ENCODE peak calls at places on chromosomes 1 and 21, in eight cellular contexts. E is CD8-positive, alpha-beta T cell; O is heart left ventricle; P is tibial nerve; U is upper lobe of right lung; L is A549; I is transverse colon; N is aorta. H is an unnamed sample.

GRCh38 chr1:19179597-19180271 is 30.3 kb downstream of the UBR4 start:
- DNase-seq in E (no peak), O (no peak), P (no peak), U (no peak), L (no peak), I (no peak), N (no peak), H (no peak)

GRCh38 chr1:118158918-118159317 is 26.1 kb downstream of the SPAG17 start:
- DNase-seq in E (no peak), O (no peak), P (no peak), U (no peak), L (no peak), I (no peak), N (no peak), H (no peak)

GRCh38 chr1:36576118-36576517 is 93.4 kb upstream of the CSF3R start:
- DNase-seq in E (peak; percentile 30), O (peak; percentile 39), P (peak; percentile 32), U (peak; percentile 72), L (peak; percentile 85), I (peak; percentile 38), N (peak; percentile 83), H (peak; percentile 14)

GRCh38 chr1:63322944-63323865 is 838 bp downstream of the FOXD3 start:
- DNase-seq in E (no peak), O (no peak), P (no peak), U (no peak), L (peak; percentile 36), I (peak; percentile 31), N (no peak), H (peak; percentile 23)

GRCh38 chr21:23543334-23543733 is 2063.9 kb downstream of the MRPL39 start:
- DNase-seq in E (no peak), O (peak; percentile 55), P (no peak), U (no peak), L (no peak), I (no peak), N (no peak), H (no peak)

GRCh38 chr1:174799136-174799479 is 200.6 kb upstream of the CACYBP start:
- DNase-seq in E (no peak), O (no peak), P (no peak), U (no peak), L (no peak), I (no peak), N (no peak), H (no peak)

GRCh38 chr1:70061229-70061628 is 144.2 kb downstream of the LRRC40 start:
- DNase-seq in E (no peak), O (no peak), P (no peak), U (no peak), L (no peak), I (no peak), N (no peak), H (no peak)

GRCh38 chr1:245332513-245332912 is 177.7 kb downstream of the KIF26B start:
- DNase-seq in E (no peak), O (no peak), P (no peak), U (no peak), L (no peak), I (no peak), N (no peak), H (no peak)

GRCh38 chr1:48878191-48878940 is 101.7 kb upstream of the BEND5 start:
- DNase-seq in E (no peak), O (no peak), P (no peak), U (no peak), L (peak; percentile 47), I (no peak), N (no peak), H (no peak)

GRCh38 chr1:33256701-33257387 is 552 bp downstream of the ZNF362 start:
- DNase-seq in E (peak; percentile 13), O (peak; percentile 74), P (peak; percentile 39), U (peak; percentile 86), L (peak; percentile 49), I (peak; percentile 76), N (peak; percentile 84), H (peak; percentile 23)

DNA sequence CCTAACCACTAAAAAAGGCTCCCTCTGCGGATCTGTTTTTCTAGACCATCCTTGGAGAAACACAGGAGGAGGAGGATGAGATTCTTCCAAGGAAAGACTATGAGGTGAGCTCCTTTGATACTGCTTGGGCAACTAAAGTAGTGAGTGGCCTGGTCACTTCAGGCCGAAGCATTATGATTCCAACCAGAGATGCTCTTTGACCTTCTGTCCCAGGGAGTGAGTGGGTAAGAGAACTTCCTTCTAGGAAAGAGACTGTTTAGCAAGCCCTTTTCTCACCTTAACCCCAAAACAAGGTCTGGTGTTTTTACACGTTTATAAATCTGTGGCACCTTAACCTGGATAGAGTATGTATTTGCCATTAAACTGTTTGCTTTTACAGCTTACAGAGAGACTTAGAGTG is 1.1 kb downstream of the CLCN6 start:
- DNase-seq in E (no peak), O (no peak), P (no peak), U (peak; percentile 2), L (no peak), I (no peak), N (no peak), H (no peak)
- H3K27ac ChIP-seq in E (peak overlapping the region; percentile 80), O (peak overlapping the region; percentile 99), P (peak overlapping the region; percentile 99), U (peak overlapping the region; percentile 98), L (peak overlapping the region; percentile 95), I (peak overlapping the region; percentile 97), N (no peak overlapping the region), H (peak overlapping the region; percentile 85)

DNA sequence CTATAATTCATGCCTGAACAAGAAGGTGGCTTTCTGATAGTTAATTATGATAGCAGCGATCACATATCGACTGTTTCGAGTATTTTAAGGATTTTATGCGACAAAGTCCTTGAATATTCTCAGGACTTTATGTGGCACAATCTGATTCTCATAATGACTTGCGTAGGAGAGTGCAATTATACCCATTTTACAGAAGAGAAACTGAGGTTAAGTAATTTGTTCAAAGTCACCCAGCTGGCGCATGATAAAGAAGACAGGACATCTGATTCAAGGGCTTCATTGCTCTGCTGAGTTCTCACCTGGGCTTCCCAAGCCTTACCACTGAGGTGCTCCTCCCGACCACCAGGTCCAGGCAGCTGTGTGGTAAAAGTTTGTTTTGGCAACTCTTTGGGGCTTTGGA is 1.8 kb downstream of the CRCT1 start:
- DNase-seq in E (no peak), O (no peak), P (no peak), U (no peak), L (no peak), I (no peak), N (no peak), H (no peak)
- H3K9me3 ChIP-seq in E (no peaks in the 10 kb centered on the region), O (no peaks in the 10 kb centered on the region), P (no peaks in the 10 kb centered on the region), U (no peaks in the 10 kb centered on the region), L (no peaks in the 10 kb centered on the region), I (no peaks in the 10 kb centered on the region), N (no peaks in the 10 kb centered on the region), H (no peaks in the 10 kb centered on the region)

GRCh38 chr1:54851406-54851805 is 35.6 kb downstream of the DHCR24 start:
- DNase-seq in E (no peak), O (no peak), P (no peak), U (no peak), L (no peak), I (no peak), N (no peak), H (no peak)

GRCh38 chr1:54851928-54852524 is 35.0 kb downstream of the DHCR24 start:
- DNase-seq in E (no peak), O (no peak), P (no peak), U (no peak), L (no peak), I (no peak), N (no peak), H (no peak)

GRCh38 chr1:54850082-54850730 is 36.8 kb downstream of the DHCR24 start:
- DNase-seq in E (no peak), O (no peak), P (no peak), U (peak; percentile 11), L (no peak), I (no peak), N (no peak), H (no peak)

GRCh38 chr1:54849219-54850081 is 37.5 kb downstream of the DHCR24 start:
- DNase-seq in E (no peak), O (no peak), P (no peak), U (peak; percentile 38), L (no peak), I (no peak), N (no peak), H (no peak)

GRCh38 chr1:54850737-54851136 is 36.3 kb downstream of the DHCR24 start:
- DNase-seq in E (no peak), O (no peak), P (peak; percentile 46), U (no peak), L (no peak), I (no peak), N (no peak), H (no peak)
- H3K4me3 ChIP-seq in E (no peak overlapping the region), O (no peak overlapping the region), P (no peak overlapping the region), U (no peak overlapping the region), L (no peak overlapping the region), I (no peak overlapping the region), N (no peak overlapping the region), H (no peak overlapping the region)

GRCh38 chr1:38179423-38179822 is 132.8 kb upstream of the POU3F1 start:
- DNase-seq in E (no peak), O (peak; percentile 77), P (no peak), U (no peak), L (no peak), I (no peak), N (no peak), H (no peak)

GRCh38 chr1:38185913-38186312 is 139.3 kb upstream of the POU3F1 start:
- DNase-seq in E (no peak), O (no peak), P (no peak), U (no peak), L (no peak), I (no peak), N (no peak), H (no peak)

GRCh38 chr1:38183094-38183493 is 136.5 kb upstream of the POU3F1 start:
- DNase-seq in E (no peak), O (no peak), P (no peak), U (no peak), L (no peak), I (no peak), N (no peak), H (no peak)

GRCh38 chr1:38178236-38178635 is 131.6 kb upstream of the POU3F1 start:
- DNase-seq in E (no peak), O (no peak), P (no peak), U (no peak), L (no peak), I (no peak), N (no peak), H (no peak)

GRCh38 chr1:38183747-38184146 is 137.2 kb upstream of the POU3F1 start:
- DNase-seq in E (no peak), O (no peak), P (no peak), U (no peak), L (no peak), I (no peak), N (no peak), H (no peak)
- H3K27ac ChIP-seq in E (no peak overlapping the region), O (no peak overlapping the region), P (no peak overlapping the region), U (no peak overlapping the region), L (no peak overlapping the region), I (no peak overlapping the region), N (no peak overlapping the region), H (no peak overlapping the region)

GRCh38 chr21:27532081-27532480 is 565.2 kb upstream of the ADAMTS5 start:
- DNase-seq in E (no peak), O (no peak), P (no peak), U (no peak), L (peak; percentile 0), I (peak; percentile 40), N (no peak), H (no peak)
- H3K9me3 ChIP-seq in E (no peaks in the 10 kb centered on the region), O (no peaks in the 10 kb centered on the region), P (no peaks in the 10 kb centered on the region), U (no peaks in the 10 kb centered on the region), L (no peaks in the 10 kb centered on the region), I (no peaks in the 10 kb centered on the region), N (no peaks in the 10 kb centered on the region), H (no peaks in the 10 kb centered on the region)

H was measured in effector memory CD4-positive, alpha-beta T cell.